ENCODE peak calls at places on chromosome 4, in five cellular contexts. V is fibroblast of lung, W is mucosa of descending colon, H is astrocyte, C is HCT116. T is an unnamed sample.

GRCh38 chr4:18593297-18594002 is 571.9 kb upstream of the LCORL start:
- DNase-seq in V (peak), W (peak), H (peak), C (peak), T (peak)

GRCh38 chr4:56505269-56506109 is at the start of gene ARL9:
- DNase-seq in V (peak), W (peak), H (peak), C (no peak), T (no peak)

GRCh38 chr4:4387531-4388311 is 819 bp downstream of the NSG1 start:
- DNase-seq in V (no peak), W (no peak), H (no peak), C (no peak), T (no peak)

GRCh38 chr4:14853186-14853946 is 148.9 kb upstream of the CPEB2 start:
- DNase-seq in V (peak), W (no peak), H (peak), C (no peak), T (no peak)

GRCh38 chr4:85431156-85431555 is 43.8 kb upstream of the ARHGAP24 start:
- DNase-seq in V (no peak), W (no peak), H (no peak), C (no peak), T (no peak)

GRCh38 chr4:39043058-39043696 is 11.0 kb upstream of the TMEM156 start:
- DNase-seq in V (peak), W (no peak), H (peak), C (no peak), T (no peak)

GRCh38 chr4:84319124-84319523 is 180.0 kb downstream of the NKX6-1 start:
- DNase-seq in V (peak), W (peak), H (peak), C (no peak), T (no peak)

GRCh38 chr4:155692990-155693659 is 26.5 kb downstream of the GUCY1A1 start:
- DNase-seq in V (no peak), W (no peak), H (no peak), C (no peak), T (no peak)

GRCh38 chr4:28225689-28226353 is 1365.2 kb downstream of the STIM2 start:
- DNase-seq in V (no peak), W (no peak), H (no peak), C (no peak), T (no peak)

GRCh38 chr4:85147481-85148076 is 181.1 kb upstream of the WDFY3 start:
- DNase-seq in V (peak), W (peak), H (peak), C (peak), T (no peak)

GRCh38 chr4:103429283-103429682 is 231.1 kb upstream of the CENPE start:
- DNase-seq in V (no peak), W (no peak), H (no peak), C (peak), T (no peak)

GRCh38 chr4:72568959-72569718 is at the start of gene ADAMTS3:
- DNase-seq in V (peak), W (peak), H (peak), C (no peak), T (peak)

GRCh38 chr4:188154668-188155423 is 15.6 kb downstream of the TRIML1 start:
- DNase-seq in V (no peak), W (peak), H (no peak), C (no peak), T (no peak)

GRCh38 chr4:67535280-67535840 is 9.9 kb downstream of the CENPC start:
- DNase-seq in V (no peak), W (no peak), H (no peak), C (no peak), T (no peak)

GRCh38 chr4:85787133-85787532 is 312.2 kb downstream of the ARHGAP24 start:
- DNase-seq in V (peak), W (no peak), H (peak), C (no peak), T (no peak)

GRCh38 chr4:127870688-127871087 is 10.0 kb upstream of the PLK4 start:
- DNase-seq in V (peak), W (no peak), H (peak), C (no peak), T (no peak)

GRCh38 chr4:10529891-10530786 is 72.9 kb upstream of the ZNF518B start:
- DNase-seq in V (peak), W (no peak), H (peak), C (no peak), T (no peak)

GRCh38 chr4:44447563-44448504 is 775 bp downstream of the KCTD8 start:
- DNase-seq in V (peak), W (peak), H (peak), C (no peak), T (peak)

DNA sequence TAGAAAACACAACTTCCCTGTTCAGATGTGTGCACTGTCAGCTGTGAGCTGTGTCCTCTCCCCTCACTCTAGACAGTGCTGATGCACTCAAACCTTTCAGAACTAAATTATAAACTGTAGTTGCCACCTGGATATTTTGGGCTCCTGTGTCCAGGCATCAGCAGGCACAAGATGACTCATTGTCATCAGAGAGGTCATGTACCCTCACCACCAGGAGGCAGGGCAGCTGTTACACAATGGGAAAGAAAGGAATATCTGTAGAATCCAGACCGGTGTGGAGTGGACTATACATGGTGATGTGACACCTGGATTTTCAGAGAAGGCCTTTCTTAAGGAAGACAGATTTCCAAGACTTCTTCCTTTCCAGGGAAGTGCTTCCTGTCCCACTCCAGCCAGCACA is 854.4 kb upstream of the AGA start:
- DNase-seq in V (no peak), W (no peak), H (no peak), C (no peak), T (no peak)
- TF ChIP-seq CTCF in V (no peak), W (no peak), H (no peak), C (peak), T (no peak)

GRCh38 chr4:6109842-6110560 is 90.3 kb downstream of the JAKMIP1 start:
- DNase-seq in V (no peak), W (peak), H (no peak), C (peak), T (peak)
- TF ChIP-seq CTCF in V (no peak), W (peak), H (no peak), C (peak), T (peak)

DNA sequence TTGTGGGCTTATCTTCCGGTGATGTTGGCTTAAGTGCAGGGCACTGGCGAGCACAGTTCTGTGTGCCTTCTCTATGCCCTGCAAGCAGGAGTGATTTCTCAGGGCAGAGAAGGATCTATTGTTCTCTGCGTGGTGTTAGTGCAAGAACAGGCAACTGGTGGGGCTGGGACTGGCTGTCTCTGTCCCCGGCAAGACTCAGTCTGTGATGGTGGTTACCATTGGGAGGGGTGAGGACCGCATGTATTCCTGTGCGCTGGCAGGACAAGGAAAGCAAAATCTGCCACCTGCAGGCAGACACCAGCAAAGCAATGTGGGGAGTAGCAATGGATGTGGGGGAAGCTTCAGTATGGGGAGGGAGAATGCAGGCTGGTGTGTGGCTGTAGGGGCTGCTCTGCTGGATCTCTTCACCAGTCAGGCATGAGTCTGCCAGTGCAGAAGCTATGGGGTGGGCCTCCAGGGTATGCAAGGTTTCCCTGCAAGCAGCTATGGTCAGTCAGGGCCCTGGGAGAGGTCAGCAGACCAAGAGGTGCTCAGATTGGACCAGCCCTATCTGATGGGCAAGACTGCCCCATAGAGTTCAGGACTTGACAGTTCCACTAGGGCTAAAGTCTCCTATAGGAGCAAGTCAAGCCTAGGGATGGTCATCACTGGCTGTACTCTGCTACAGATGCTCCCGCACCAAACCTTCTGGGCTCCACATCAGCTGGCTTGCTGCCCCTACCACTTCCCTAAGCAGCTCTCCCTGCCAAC is 16.8 kb downstream of the PF4 start:
- DNase-seq in V (no peak), W (peak), H (no peak), C (peak), T (no peak)
- TF ChIP-seq CTCF in V (peak), W (no peak), H (no peak), C (peak), T (peak)

GRCh38 chr4:89162486-89162885 is 51.2 kb downstream of the TIGD2 start:
- DNase-seq in V (no peak), W (no peak), H (no peak), C (no peak), T (no peak)

GRCh38 chr4:89162987-89163386 is 51.7 kb downstream of the TIGD2 start:
- DNase-seq in V (no peak), W (no peak), H (no peak), C (no peak), T (no peak)

GRCh38 chr4:89166971-89167475 is 55.7 kb downstream of the TIGD2 start:
- DNase-seq in V (peak), W (no peak), H (peak), C (no peak), T (no peak)

GRCh38 chr4:89161841-89162240 is 50.5 kb downstream of the TIGD2 start:
- DNase-seq in V (no peak), W (no peak), H (no peak), C (no peak), T (no peak)

GRCh38 chr4:89164400-89164799 is 53.1 kb downstream of the TIGD2 start:
- DNase-seq in V (no peak), W (no peak), H (no peak), C (no peak), T (no peak)
- TF ChIP-seq CTCF in V (no peak), W (no peak), H (no peak), C (no peak), T (no peak)

T was measured in type B pancreatic cell.